ENCODE peak calls at places on chromosomes 12 and 14, in four cellular contexts. One of them, this sample, is unnamed.

GRCh38 chr12:54369597-54370217 is 5.4 kb upstream of the GPR84 start:
- DNase-seq in NCI-H69: no peak
- DNase-seq in H54: no peak
- DNase-seq in NCI-H345: no peak
- DNase-seq in this sample: no peak

GRCh38 chr12:26058818-26059217 is 66.0 kb downstream of the BHLHE41 start:
- DNase-seq in NCI-H69: no peak
- DNase-seq in H54: no peak
- DNase-seq in NCI-H345: no peak
- DNase-seq in this sample: no peak

GRCh38 chr14:106163316-106163715 is 636.9 kb downstream of the TMEM121 start:
- DNase-seq in NCI-H69: peak
- DNase-seq in H54: no peak
- DNase-seq in NCI-H345: no peak
- DNase-seq in this sample: no peak

GRCh38 chr12:26121841-26122680 is 2.8 kb downstream of the BHLHE41 start:
- DNase-seq in NCI-H69: peak
- DNase-seq in H54: no peak
- DNase-seq in NCI-H345: no peak
- DNase-seq in this sample: no peak

GRCh38 chr12:100827901-100828520 is 33.4 kb downstream of the ANO4 start:
- DNase-seq in NCI-H69: peak
- DNase-seq in H54: no peak
- DNase-seq in NCI-H345: peak
- DNase-seq in this sample: peak

GRCh38 chr14:72350215-72350614 is 418.0 kb downstream of the RGS6 start:
- DNase-seq in NCI-H69: no peak
- DNase-seq in H54: no peak
- DNase-seq in NCI-H345: no peak
- DNase-seq in this sample: no peak

GRCh38 chr12:95416111-95416636 is 57.8 kb upstream of the METAP2 start:
- DNase-seq in NCI-H69: no peak
- DNase-seq in H54: no peak
- DNase-seq in NCI-H345: no peak
- DNase-seq in this sample: no peak

GRCh38 chr14:104879201-104879982 is 14.3 kb downstream of the CEP170B start:
- DNase-seq in NCI-H69: no peak
- DNase-seq in H54: no peak
- DNase-seq in NCI-H345: no peak
- DNase-seq in this sample: no peak

GRCh38 chr14:99250636-99251208 is 21.3 kb downstream of the BCL11B start:
- DNase-seq in NCI-H69: no peak
- DNase-seq in H54: no peak
- DNase-seq in NCI-H345: no peak
- DNase-seq in this sample: no peak

This sample was measured in bronchial epithelial cell.